ENCODE peak calls at places on chromosomes 3 and 15, in eight cellular contexts. Q, W, N, I, O, U, C and K are unnamed samples.

GRCh38 chr3:30162579-30162978 is 443.8 kb upstream of the TGFBR2 start:
- DNase-seq in Q (no peak), W (no peak), N (no peak), I (no peak), O (no peak), U (no peak), C (no peak), K (no peak)

GRCh38 chr3:71129611-71130515 is 453.7 kb downstream of the FOXP1 start:
- DNase-seq in Q (no peak), W (no peak), N (no peak), I (no peak), O (no peak), U (no peak), C (no peak), K (peak)

GRCh38 chr3:130310109-130310508 is 35.4 kb upstream of the COL6A5 start:
- DNase-seq in Q (no peak), W (no peak), N (no peak), I (no peak), O (no peak), U (no peak), C (no peak), K (no peak)

GRCh38 chr3:178778579-178778978 is 242.3 kb downstream of the KCNMB2 start:
- DNase-seq in Q (no peak), W (no peak), N (no peak), I (no peak), O (no peak), U (no peak), C (no peak), K (no peak)

GRCh38 chr3:10975695-10976234 is 16.8 kb upstream of the SLC6A1 start:
- DNase-seq in Q (no peak), W (no peak), N (no peak), I (no peak), O (no peak), U (no peak), C (no peak), K (peak)

GRCh38 chr3:133927543-133928066 is 31.9 kb upstream of the RAB6B start:
- DNase-seq in Q (peak), W (peak), N (peak), I (no peak), O (peak), U (no peak), C (no peak), K (peak)

GRCh38 chr15:77033729-77034619 is 36.9 kb downstream of the TSPAN3 start:
- DNase-seq in Q (no peak), W (peak), N (no peak), I (no peak), O (peak), U (no peak), C (no peak), K (no peak)

GRCh38 chr15:25905140-25905539 is 42.0 kb upstream of the ATP10A start:
- DNase-seq in Q (no peak), W (no peak), N (no peak), I (no peak), O (no peak), U (no peak), C (no peak), K (no peak)

GRCh38 chr3:4314688-4315087 is 11.5 kb downstream of the SETMAR start:
- DNase-seq in Q (no peak), W (no peak), N (no peak), I (no peak), O (no peak), U (no peak), C (no peak), K (peak)

GRCh38 chr3:174159629-174160028 is 699.5 kb upstream of the NAALADL2 start:
- DNase-seq in Q (no peak), W (no peak), N (no peak), I (no peak), O (no peak), U (no peak), C (no peak), K (no peak)

DNA sequence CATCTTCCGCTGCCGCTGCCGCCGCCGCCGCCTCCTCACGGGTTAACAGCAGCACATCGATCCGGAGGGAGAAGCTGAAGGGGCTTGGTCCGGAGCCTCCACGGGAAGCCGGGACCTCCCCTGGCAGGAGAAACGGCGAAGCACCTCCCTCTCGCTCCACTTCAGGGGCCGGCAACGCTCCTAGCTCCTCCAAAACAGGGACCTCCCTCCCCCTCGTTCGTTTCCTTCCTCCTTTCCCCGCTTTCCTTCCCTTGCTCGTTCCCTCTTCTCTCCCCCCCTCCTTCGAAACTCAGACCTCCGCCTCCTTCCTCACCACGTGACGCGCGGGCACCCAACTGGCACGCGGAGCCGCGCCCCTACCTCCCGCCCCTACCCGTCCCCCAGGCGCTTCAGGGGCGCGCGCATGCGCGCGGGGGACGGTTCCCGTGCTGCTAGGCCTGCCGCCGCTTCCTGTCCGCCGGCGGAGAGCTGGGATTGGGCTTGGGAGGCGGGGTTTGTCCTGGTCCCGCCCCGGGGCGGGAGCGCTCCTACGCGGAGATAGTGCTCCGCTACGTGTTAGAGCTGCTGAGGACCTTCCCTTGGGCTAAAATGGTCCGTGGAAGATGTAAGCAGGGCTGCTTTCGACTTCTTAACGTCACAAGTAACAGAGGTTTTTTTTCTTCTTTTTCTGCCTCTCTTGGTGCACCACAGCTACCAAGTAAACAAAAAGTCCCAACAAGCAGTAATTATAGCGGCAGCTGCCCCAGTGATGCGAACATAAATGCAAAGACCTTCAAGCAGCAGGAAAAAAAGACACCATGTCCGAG is at the start of gene ADAM10:
- DNase-seq in Q (peak), W (peak), N (peak), I (peak), O (peak), U (peak), C (peak), K (peak)
- TF ChIP-seq POLR2A in Q (peak), W (no peak), N (peak), I (peak), O (no peak), U (peak), C (peak), K (peak)

DNA sequence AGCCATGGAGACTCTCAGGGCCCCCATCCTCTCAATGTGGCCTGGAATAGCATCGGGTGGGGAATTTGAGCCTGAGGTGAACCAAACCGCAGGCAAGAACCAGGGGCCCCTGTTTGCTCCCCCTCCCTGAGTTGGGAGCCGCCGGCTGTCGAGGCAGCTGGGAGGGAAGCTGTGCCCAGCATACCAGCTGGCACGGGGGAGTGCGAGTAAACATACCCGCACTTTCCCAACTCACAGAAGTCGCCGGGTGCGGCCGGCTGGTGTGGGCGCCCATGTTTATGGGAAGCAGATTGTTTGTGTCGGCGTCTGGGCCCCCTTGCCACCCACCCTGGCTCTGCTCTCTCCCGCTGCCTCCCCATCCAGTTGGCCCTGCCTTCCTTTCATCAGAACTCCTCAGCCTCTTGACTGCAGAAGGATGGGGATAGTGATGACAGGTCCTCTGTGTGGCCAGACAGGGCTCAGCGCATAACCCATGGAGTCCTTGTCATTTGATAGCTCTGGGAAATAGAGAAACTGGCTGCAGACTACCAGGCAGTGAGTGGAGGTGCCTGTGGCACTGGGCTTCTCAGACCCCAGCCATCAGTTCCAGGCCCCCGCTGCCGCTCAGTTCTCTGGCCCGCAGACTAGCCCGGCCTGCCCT is 60.4 kb downstream of the CACNA2D2 start:
- DNase-seq in Q (peak), W (peak), N (no peak), I (no peak), O (no peak), U (no peak), C (no peak), K (no peak)
- TF ChIP-seq POLR2A in Q (no peak), W (no peak), N (no peak), I (no peak), O (no peak), U (no peak), C (no peak), K (no peak)

DNA sequence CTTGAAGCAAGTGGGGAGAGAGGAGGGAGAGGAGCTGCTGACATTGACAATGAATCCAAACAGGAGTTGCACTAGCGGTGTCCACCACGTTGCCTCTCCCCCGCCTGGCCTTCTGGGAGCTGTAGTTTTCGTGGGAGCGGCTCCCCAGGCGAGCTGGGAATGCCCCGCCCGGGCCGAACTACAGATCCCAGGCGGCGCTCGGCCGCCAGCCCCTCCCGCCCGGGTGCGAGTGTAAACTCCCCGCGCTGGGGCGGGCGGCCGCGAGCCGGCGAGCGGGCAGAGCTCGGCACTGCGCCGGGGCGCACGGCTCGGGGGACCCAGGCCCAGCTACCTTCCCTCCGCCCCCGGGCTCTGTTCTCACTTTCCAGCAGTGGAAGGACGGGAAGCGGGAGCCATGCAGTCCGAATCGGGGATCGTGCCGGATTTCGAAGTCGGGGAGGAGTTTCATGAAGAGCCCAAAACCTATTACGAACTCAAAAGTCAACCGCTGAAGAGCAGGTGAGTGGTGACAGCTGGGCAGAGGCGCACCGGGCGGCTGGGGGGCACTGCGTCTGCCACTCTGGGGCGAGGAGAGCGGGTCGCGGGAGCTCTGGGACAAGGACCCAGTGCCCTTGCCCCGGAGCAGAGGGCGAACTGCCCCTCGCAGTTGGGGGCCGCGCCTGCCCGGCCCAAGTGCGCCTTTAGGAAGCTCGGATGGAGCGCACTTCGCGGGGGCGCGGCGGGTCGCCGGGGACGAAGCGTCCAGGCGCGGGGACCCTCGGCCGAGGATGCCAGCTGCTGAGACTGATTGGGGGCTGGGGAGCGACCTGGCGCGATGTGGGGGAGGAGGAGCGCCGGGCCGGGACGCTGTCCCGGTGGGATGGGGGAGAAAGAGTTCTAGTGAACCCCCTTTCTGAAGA is at the start of gene MITF:
- DNase-seq in Q (peak), W (peak), N (peak), I (peak), O (peak), U (peak), C (peak), K (peak)
- TF ChIP-seq POLR2A in Q (peak), W (no peak), N (peak), I (no peak), O (no peak), U (no peak), C (peak), K (peak)

DNA sequence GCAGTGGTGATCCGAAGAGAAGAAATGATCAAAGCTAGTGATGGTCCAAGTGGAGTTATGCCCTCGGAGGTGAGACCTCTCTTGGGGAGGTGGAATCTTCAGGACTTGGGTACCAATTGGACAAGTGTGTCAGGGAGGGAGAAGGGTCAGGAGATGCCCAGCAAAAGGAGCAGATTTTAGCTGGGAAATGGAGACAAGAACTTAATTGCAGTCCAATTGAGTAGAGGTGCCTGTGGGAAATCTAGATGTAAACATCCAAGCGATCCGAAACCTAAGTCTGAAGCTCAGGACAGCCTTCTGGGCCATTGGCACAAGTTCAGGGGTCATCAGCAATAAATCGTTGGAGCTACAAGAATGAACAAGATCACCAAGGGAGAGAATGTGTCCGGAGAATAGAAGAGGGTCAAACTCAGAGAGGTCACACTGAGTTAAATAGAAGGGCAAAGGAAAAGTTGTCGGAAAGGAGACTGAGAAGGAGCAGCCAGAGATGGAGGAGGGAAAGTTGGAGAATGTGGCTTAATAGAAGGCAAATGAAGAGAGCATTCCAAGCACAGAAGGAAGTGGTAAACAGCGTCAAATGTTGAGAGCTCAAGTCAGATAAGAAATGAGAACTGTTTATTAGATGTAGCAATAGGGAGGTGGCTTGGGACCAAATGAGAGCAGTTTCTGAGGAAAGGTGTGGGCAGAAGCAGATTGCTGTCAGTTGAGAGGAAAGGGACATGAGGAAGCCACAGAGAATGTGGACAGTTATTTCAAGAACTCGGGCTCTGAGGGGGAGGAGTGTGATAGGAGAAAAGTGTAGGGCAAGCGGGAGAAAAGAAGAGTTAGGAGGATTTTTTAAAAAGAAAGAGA is 64.2 kb upstream of the FNDC3B start:
- DNase-seq in Q (no peak), W (no peak), N (no peak), I (no peak), O (no peak), U (no peak), C (no peak), K (no peak)
- TF ChIP-seq POLR2A in Q (no peak), W (no peak), N (no peak), I (no peak), O (no peak), U (no peak), C (no peak), K (no peak)

GRCh38 chr3:56800373-56801150 is 1.2 kb downstream of the ARHGEF3 start:
- DNase-seq in Q (no peak), W (peak), N (no peak), I (no peak), O (peak), U (no peak), C (no peak), K (no peak)
- TF ChIP-seq POLR2A in Q (no peak), W (no peak), N (no peak), I (no peak), O (no peak), U (no peak), C (no peak), K (no peak)

GRCh38 chr15:65772909-65773308 is 19.2 kb downstream of the DENND4A start:
- DNase-seq in Q (no peak), W (no peak), N (no peak), I (no peak), O (no peak), U (no peak), C (no peak), K (no peak)
- TF ChIP-seq POLR2A in Q (no peak), W (no peak), N (no peak), I (no peak), O (no peak), U (no peak), C (no peak), K (no peak)

GRCh38 chr15:41331281-41331680 is 1.1 kb downstream of the OIP5 start:
- DNase-seq in Q (no peak), W (no peak), N (no peak), I (no peak), O (no peak), U (no peak), C (no peak), K (no peak)

GRCh38 chr15:41334293-41335120 is 1.8 kb downstream of the NUSAP1 start:
- DNase-seq in Q (no peak), W (no peak), N (no peak), I (no peak), O (no peak), U (no peak), C (no peak), K (peak)

GRCh38 chr15:41336549-41336948 is 3.9 kb downstream of the NUSAP1 start:
- DNase-seq in Q (no peak), W (no peak), N (no peak), I (no peak), O (no peak), U (no peak), C (no peak), K (peak)

GRCh38 chr15:41332788-41333527 is at the start of gene NUSAP1:
- DNase-seq in Q (peak), W (no peak), N (no peak), I (no peak), O (peak), U (no peak), C (no peak), K (no peak)

DNA sequence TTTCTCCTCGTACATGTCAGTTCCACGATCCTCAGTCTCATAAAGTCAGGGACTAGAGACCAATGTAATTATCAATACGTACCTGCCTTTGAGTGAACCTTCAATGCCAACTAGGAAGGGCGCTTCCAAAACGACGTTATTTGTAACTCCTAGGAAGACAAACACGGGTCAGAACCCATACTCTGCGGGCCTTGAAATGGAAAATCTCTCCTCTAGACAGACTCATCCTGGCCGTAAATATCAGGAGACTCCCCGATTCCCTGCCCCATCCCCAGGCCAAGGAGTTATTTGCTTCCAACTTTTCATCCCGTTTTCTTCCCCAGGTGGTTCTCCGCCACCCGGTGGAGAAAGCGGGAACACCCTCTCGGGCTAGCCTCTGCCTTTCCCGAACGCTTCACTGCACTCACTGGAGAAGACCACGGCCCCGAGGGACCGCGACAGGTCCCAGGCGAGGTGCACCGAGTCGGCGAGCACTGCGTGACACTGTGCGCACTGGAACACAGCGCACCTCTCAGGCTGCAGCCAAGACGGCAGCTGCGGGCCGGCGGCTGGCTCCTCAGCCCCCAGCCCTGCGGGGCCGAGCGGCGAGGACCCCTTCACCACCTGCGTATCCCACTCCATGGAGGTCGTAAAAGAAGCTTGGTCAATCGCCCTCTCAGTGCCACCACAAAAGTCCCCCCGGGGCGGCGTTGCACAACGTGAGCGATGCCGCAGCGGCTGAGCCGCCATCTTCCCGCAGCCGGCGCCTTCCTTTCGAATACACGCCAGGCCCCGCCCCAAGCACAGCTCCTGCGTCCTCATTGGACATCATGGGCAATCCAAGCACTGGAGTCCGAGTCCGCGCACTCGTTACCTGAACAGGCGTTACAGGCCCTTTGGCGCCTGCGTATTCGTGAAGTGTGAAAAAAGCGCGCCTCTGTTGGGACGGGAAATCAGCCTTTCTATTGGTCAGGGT is at the start of gene OIP5:
- DNase-seq in Q (peak), W (peak), N (peak), I (peak), O (peak), U (peak), C (peak), K (peak)
- TF ChIP-seq POLR2A in Q (peak), W (no peak), N (no peak), I (no peak), O (no peak), U (peak), C (no peak), K (peak)